ENCODE peak calls at places on chromosomes 6 and 20, in six cellular contexts. X, Q, W, B, Y and S are unnamed samples.

GRCh38 chr20:43755390-43755789 is 28.6 kb upstream of the GTSF1L start:
- DNase-seq in W (peak; percentile 71), Y (no peak), Q (peak; percentile 62), X (no peak), B (peak; percentile 84), S (no peak)

GRCh38 chr6:30841644-30842504 is 42.4 kb upstream of the DDR1 start:
- DNase-seq in Y (no peak), B (peak; percentile 62), Q (peak; percentile 90), W (no peak), X (no peak), S (no peak)

GRCh38 chr20:32988008-32988407 is 16.2 kb downstream of the SUN5 start:
- DNase-seq in Q (no peak), B (no peak), Y (no peak), X (no peak), W (no peak), S (no peak)

GRCh38 chr20:45339799-45340198 is 8.4 kb downstream of the SDC4 start:
- DNase-seq in X (no peak), B (no peak), W (no peak), Q (no peak), Y (no peak), S (no peak)

GRCh38 chr6:3235486-3235885 is 8.0 kb upstream of the TUBB2B start:
- DNase-seq in W (no peak), B (no peak), X (no peak), Q (no peak), Y (peak; percentile 50), S (no peak)

GRCh38 chr6:41732601-41733348 is 2.6 kb downstream of the TFEB start:
- DNase-seq in Q (no peak), W (no peak), X (peak; percentile 84), Y (peak; percentile 87), B (no peak), S (peak; percentile 87)

GRCh38 chr20:39108746-39109145 is 146.6 kb downstream of the DHX35 start:
- DNase-seq in X (no peak), Q (peak; percentile 11), W (peak; percentile 34), B (peak; percentile 27), Y (no peak), S (no peak)

GRCh38 chr20:37299718-37300529 is 10.5 kb downstream of the MANBAL start:
- DNase-seq in Q (peak; percentile 62), X (no peak), B (peak; percentile 65), Y (no peak), W (peak; percentile 67), S (no peak)

GRCh38 chr6:52724406-52725121 is 38.7 kb downstream of the GSTA2 start:
- DNase-seq in Y (peak; percentile 69), W (peak; percentile 61), Q (peak; percentile 74), X (peak; percentile 78), B (peak; percentile 60), S (peak; percentile 80)

GRCh38 chr6:4313044-4313686 is 177.8 kb upstream of the ECI2 start:
- DNase-seq in Y (no peak), W (peak; percentile 72), B (peak; percentile 92), Q (peak; percentile 98), X (no peak), S (no peak)

GRCh38 chr20:37262516-37262915 is 902 bp upstream of the GHRH start:
- DNase-seq in W (no peak), X (no peak), Q (no peak), B (no peak), Y (no peak), S (no peak)

GRCh38 chr20:18669241-18670019 is 81.6 kb downstream of the DTD1 start:
- DNase-seq in W (no peak), Q (peak; percentile 42), X (no peak), Y (no peak), B (no peak), S (no peak)

GRCh38 chr6:136137008-136137689 is 113.0 kb downstream of the MTFR2 start:
- DNase-seq in B (peak; percentile 72), W (no peak), Y (no peak), Q (peak; percentile 72), X (no peak), S (no peak)

GRCh38 chr6:163743796-163744195 is 329.3 kb downstream of the QKI start:
- DNase-seq in Q (no peak), X (no peak), W (no peak), B (no peak), Y (no peak), S (no peak)

GRCh38 chr20:8144282-8145245 is 12.5 kb downstream of the PLCB1 start:
- DNase-seq in Y (no peak), X (no peak), B (peak; percentile 89), W (peak; percentile 87), Q (peak; percentile 80), S (no peak)

GRCh38 chr6:20377623-20378265 is 23.9 kb upstream of the E2F3 start:
- DNase-seq in X (no peak), Y (peak; percentile 17), W (peak; percentile 73), B (peak; percentile 87), Q (peak; percentile 56), S (no peak)

GRCh38 chr6:83867043-83867442 is 7.6 kb downstream of the CYB5R4 start:
- DNase-seq in W (no peak), Q (no peak), Y (no peak), B (no peak), X (no peak), S (no peak)

GRCh38 chr6:45872827-45873226 is 142.8 kb downstream of the CLIC5 start:
- DNase-seq in Y (no peak), B (no peak), Q (peak; percentile 3), W (no peak), X (no peak), S (no peak)

GRCh38 chr6:44561832-44562496 is 174.5 kb downstream of the CDC5L start:
- DNase-seq in Y (no peak), W (no peak), X (no peak), Q (no peak), B (no peak), S (no peak)

GRCh38 chr6:44593539-44593944 is 206.0 kb downstream of the CDC5L start:
- DNase-seq in Q (peak; percentile 77), X (peak; percentile 53), Y (peak; percentile 56), W (peak; percentile 35), B (peak; percentile 58), S (peak; percentile 48)

GRCh38 chr6:106098383-106099234 is 12.5 kb downstream of the PRDM1 start:
- DNase-seq in Q (peak; percentile 72), B (peak; percentile 89), W (peak; percentile 75), Y (no peak), X (no peak), S (peak; percentile 52)

GRCh38 chr6:46704562-46704961 is 16.9 kb downstream of the TDRD6 start:
- DNase-seq in Y (no peak), Q (peak; percentile 57), X (no peak), W (no peak), B (no peak), S (no peak)

GRCh38 chr20:53608456-53609413 is 15.1 kb upstream of the ZNF217 start:
- DNase-seq in Y (no peak), Q (peak; percentile 68), W (no peak), X (no peak), B (no peak), S (no peak)

DNA sequence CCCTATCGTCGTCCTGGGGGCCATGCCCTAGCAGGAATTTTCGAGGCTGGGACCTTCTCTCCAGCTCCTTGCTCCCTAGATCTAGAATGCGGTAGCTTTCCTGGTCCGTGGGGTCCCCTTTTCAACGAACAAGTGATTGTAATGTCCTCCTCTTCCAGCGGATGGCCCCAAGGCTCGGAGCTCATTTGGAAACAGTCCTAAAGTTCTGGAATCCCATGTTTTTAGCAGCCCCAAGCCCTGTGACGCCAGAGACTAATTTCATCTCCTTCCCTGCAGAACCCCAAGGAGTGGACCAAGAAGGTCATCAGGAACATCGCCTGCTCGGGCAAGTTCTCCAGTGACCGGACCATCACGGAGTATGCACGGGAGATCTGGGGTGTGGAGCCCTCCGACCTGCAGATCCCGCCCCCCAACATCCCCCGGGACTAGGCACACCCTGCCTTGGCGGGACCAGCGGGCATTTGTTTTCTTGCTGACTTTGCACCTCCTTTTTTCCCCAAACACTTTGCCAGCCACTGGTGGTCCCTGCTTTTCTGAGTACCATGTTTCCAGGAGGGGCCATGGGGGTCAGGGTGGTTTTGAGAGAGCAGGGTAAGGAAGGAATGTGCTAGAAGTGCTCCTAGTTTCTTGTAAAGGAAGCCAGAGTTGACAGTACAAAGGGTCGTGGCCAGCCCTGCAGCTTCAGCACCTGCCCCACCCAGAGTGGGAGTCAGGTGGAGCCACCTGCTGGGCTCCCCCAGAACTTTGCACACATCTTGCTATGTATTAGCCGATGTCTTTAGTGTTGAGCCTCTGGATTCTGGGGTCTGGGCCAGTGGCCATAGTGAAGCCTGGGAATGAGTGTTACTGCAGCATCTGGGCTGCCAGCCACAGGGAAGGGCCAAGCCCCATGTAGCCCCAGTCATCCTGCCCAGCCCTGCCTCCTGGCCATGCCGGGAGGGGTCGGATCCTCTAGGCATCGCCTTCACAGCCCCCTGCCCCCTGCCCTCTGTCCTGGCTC is 48.5 kb downstream of the PYGB start:
- DNase-seq in W (no peak), B (peak; percentile 24), Q (peak; percentile 32), Y (peak; percentile 68), X (peak; percentile 59), S (peak; percentile 60)
- TF ChIP-seq CTCF in W (peak; percentile 47), B (peak; percentile 36), Q (peak; percentile 51), Y (peak; percentile 46), X (peak; percentile 22), S (no peak)

DNA sequence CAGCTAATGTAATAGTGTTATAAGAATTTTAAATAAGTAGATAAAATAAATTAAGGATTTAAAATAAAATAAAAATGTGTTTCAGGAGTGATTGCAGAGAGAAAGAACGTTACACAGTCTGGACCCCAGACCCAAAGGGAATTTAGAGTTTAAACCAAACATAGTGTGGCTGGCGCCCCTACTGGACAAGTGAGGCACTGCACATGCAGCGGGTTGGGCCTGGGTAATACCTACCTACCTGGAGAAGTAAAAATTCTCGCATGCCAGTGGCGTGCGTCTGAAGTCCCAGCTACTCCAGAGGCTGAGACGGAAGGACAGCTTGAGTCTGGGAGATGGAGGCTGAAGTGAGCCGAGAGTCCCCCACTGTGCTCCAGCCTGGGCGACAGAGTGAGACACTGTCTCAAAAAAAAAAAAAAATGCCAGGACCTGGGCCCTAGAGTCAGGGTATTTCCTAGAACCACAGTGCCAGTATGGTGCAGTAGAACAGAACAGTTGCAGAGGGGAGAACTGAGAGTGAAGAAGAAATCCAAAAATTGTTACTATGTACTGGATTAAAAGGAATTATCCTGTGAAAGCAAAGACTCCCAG is 71.4 kb upstream of the TCF21 start:
- DNase-seq in W (no peak), Q (no peak), Y (peak; percentile 11), B (no peak), X (peak; percentile 23), S (peak; percentile 13)
- TF ChIP-seq CTCF in W (peak; percentile 46), Q (peak; percentile 67), Y (peak; percentile 77), B (peak; percentile 19), X (peak; percentile 64), S (peak; percentile 71)

GRCh38 chr6:47733879-47734558 is 35.6 kb downstream of the ADGRF4 start:
- DNase-seq in Q (no peak), B (peak; percentile 4), Y (peak; percentile 36), W (no peak), X (peak; percentile 24), S (peak; percentile 23)
- TF ChIP-seq CTCF in Q (peak; percentile 17), B (peak; percentile 19), Y (peak; percentile 67), W (no peak), X (peak; percentile 57), S (peak; percentile 16)

DNA sequence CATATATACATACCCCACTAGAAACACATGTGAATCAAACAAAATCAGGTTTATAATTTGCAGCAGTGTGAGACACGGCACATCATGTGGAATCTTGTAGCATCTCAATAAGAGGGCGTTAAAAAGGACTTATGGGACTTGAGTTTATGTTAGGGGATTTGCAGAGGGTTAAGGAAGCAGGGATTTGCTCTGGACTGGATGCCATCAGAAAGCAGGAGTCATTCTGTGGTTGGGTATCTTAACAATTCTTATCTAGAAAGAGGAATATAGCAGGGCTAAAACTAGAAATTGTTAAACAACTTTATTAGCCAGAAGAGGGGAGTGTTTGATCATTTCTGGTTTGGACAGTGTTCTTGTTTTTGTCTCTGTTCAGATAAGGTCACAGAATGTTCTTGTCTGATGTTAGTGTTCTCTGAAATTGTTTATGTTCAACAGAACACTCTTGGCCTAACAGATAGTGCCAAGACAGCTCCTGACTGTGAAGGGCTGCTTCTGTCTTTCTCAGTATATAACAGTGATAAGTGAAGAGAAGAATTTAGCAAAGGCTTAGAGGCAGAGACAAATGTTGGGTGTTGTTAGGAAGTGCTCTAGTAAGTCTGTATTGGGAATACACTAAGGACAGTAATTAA is 39.2 kb downstream of the LIN28B start:
- DNase-seq in Q (peak; percentile 38), Y (peak; percentile 18), B (peak; percentile 19), X (no peak), W (peak; percentile 21), S (no peak)
- TF ChIP-seq CTCF in Q (no peak), Y (no peak), B (peak; percentile 27), X (no peak), W (no peak), S (no peak)